ENCODE peak calls at places on chromosomes 4 and X, in four cellular contexts. F, W, K and V are unnamed samples.

GRCh38 chr4:97238956-97239698 is 904.1 kb downstream of the STPG2 start:
- DNase-seq in K (no peak), F (no peak), W (no peak), V (no peak)

GRCh38 chr4:8674311-8674885 is 81.8 kb downstream of the CPZ start:
- DNase-seq in F (no peak), W (no peak), K (no peak), V (no peak)

GRCh38 chr4:138111462-138112000 is 130.6 kb downstream of the SLC7A11 start:
- DNase-seq in K (peak), F (no peak), W (peak), V (no peak)

GRCh38 chr4:3257125-3257690 is 8.2 kb downstream of the MSANTD1 start:
- DNase-seq in W (no peak), K (no peak), F (no peak), V (no peak)

GRCh38 chr4:176321589-176321988 is 1.8 kb downstream of the SPCS3 start:
- DNase-seq in W (no peak), F (no peak), K (no peak), V (no peak)

GRCh38 chr4:25755911-25756310 is 100.3 kb downstream of the SLC34A2 start:
- DNase-seq in K (no peak), W (no peak), F (no peak), V (no peak)

GRCh38 chrX:30741545-30741944 is 88.3 kb downstream of the GK start:
- DNase-seq in F (no peak), W (no peak), K (no peak), V (no peak)

GRCh38 chrX:21985332-21985777 is 44.8 kb downstream of the SMS start:
- DNase-seq in K (peak), W (peak), F (peak), V (peak)

GRCh38 chr4:2604614-2605013 is 68.2 kb downstream of the FAM193A start:
- DNase-seq in K (no peak), F (no peak), W (no peak), V (no peak)

GRCh38 chr4:4599886-4600285 is 58.0 kb upstream of the STX18 start:
- DNase-seq in W (no peak), K (no peak), F (no peak), V (no peak)

GRCh38 chrX:18861436-18861950 is 122.4 kb downstream of the PHKA2 start:
- DNase-seq in K (no peak), W (no peak), F (no peak), V (no peak)

GRCh38 chr4:139892973-139893736 is 227.5 kb downstream of the MGST2 start:
- DNase-seq in W (no peak), K (no peak), F (no peak), V (no peak)

GRCh38 chr4:26787461-26788340 is 72.9 kb upstream of the STIM2 start:
- DNase-seq in K (peak), W (peak), F (peak), V (no peak)

GRCh38 chrX:107008034-107008433 is 8.0 kb upstream of the MORC4 start:
- DNase-seq in W (no peak), K (peak), F (no peak), V (no peak)

GRCh38 chr4:124437853-124438495 is 274.6 kb downstream of the ANKRD50 start:
- DNase-seq in F (no peak), W (no peak), K (no peak), V (no peak)

GRCh38 chrX:108090474-108091265 is 672 bp downstream of the PSMD10 start:
- DNase-seq in F (no peak), W (no peak), K (no peak), V (no peak)

GRCh38 chr4:142817442-142817841 is 28.7 kb downstream of the INPP4B start:
- DNase-seq in W (no peak), K (no peak), F (no peak), V (no peak)

GRCh38 chr4:146916479-146917076 is 29.1 kb downstream of the TTC29 start:
- DNase-seq in W (no peak), K (no peak), F (peak), V (peak)

GRCh38 chrX:123835661-123836371 is 24.0 kb upstream of the XIAP start:
- DNase-seq in K (no peak), F (no peak), W (no peak), V (no peak)

GRCh38 chr4:187883049-187883448 is 112.5 kb upstream of the ZFP42 start:
- DNase-seq in K (peak), F (no peak), W (no peak), V (no peak)

GRCh38 chr4:37803348-37803973 is 23.0 kb upstream of the PGM2 start:
- DNase-seq in F (peak), W (no peak), K (no peak), V (peak)

GRCh38 chr4:143424276-143424675 is 87.6 kb downstream of the GAB1 start:
- DNase-seq in F (no peak), W (no peak), K (no peak), V (no peak)

GRCh38 chrX:38864165-38864564 is 62.9 kb downstream of the MID1IP1 start:
- DNase-seq in W (no peak), F (no peak), K (no peak), V (no peak)

GRCh38 chr4:180947421-180947820 is 1295.8 kb upstream of the TENM3 start:
- DNase-seq in F (no peak), K (no peak), W (no peak), V (peak)

GRCh38 chr4:169116270-169116901 is 106.3 kb upstream of the CBR4 start:
- DNase-seq in F (no peak), K (no peak), W (no peak), V (no peak)

GRCh38 chrX:4239650-4240540 is 526.4 kb upstream of the PRKX start:
- DNase-seq in W (no peak), K (no peak), F (no peak), V (no peak)

GRCh38 chrX:150696836-150697235 is 3.6 kb downstream of the MTMR1 start:
- DNase-seq in K (no peak), F (no peak), W (no peak), V (no peak)

GRCh38 chr4:40720931-40721330 is 28.8 kb upstream of the NSUN7 start:
- DNase-seq in F (no peak), W (no peak), K (no peak), V (no peak)

GRCh38 chr4:76821661-76822060 is 76.3 kb downstream of the SOWAHB start:
- DNase-seq in F (no peak), K (no peak), W (no peak), V (no peak)

GRCh38 chr4:3302786-3303444 is 10.1 kb downstream of the RGS12 start:
- DNase-seq in W (no peak), K (peak), F (no peak), V (no peak)

GRCh38 chr4:184628103-184628502 is 21.1 kb downstream of the CASP3 start:
- DNase-seq in W (no peak), K (no peak), F (no peak), V (no peak)

GRCh38 chrX:114675365-114675764 is 91.5 kb downstream of the HTR2C start:
- DNase-seq in W (no peak), F (no peak), K (no peak), V (no peak)

GRCh38 chrX:19875051-19875432 is 12.4 kb downstream of the SH3KBP1 start:
- DNase-seq in F (no peak), W (no peak), K (no peak), V (no peak)
- TF ChIP-seq TEAD4 in F (no peak), W (no peak), K (no peak), V (no peak)

DNA sequence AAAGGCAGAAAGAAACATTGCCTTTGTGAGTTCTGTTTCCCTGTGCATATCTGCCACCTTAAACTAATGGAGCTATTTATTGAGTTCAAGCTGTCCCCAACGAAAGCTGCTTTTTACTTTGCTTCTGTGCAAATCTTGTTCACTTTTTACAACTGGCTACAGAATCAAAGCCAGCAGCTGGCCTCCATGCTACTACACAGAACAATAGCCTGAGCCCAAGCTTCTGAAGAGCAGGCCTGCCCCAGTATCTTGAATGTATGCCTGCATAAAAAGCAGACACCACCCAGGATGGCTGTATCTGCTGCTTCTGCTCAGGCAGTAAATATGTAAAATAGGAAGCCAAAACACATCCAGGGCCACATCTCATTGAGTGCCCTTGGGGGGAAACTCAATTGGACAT is 28.2 kb downstream of the ANK2 start:
- DNase-seq in W (no peak), F (no peak), K (no peak), V (peak)
- TF ChIP-seq TEAD4 in W (no peak), F (no peak), K (no peak), V (no peak)

GRCh38 chr4:122577808-122578781 is 42.8 kb downstream of the IL21 start:
- DNase-seq in W (no peak), F (peak), K (peak), V (peak)

GRCh38 chr4:122588453-122589238 is 32.2 kb downstream of the IL21 start:
- DNase-seq in W (no peak), F (no peak), K (no peak), V (no peak)

GRCh38 chr4:122584517-122584916 is 36.3 kb downstream of the IL21 start:
- DNase-seq in F (no peak), K (no peak), W (no peak), V (no peak)

GRCh38 chr4:122583906-122584305 is 37.0 kb downstream of the IL21 start:
- DNase-seq in W (no peak), K (no peak), F (no peak), V (no peak)
- TF ChIP-seq TEAD4 in W (no peak), K (no peak), F (no peak), V (no peak)

GRCh38 chr4:85955614-85956295 is 404.1 kb downstream of the MAPK10 start:
- DNase-seq in K (no peak), W (no peak), F (no peak), V (no peak)

GRCh38 chr4:85956296-85956955 is 403.4 kb downstream of the MAPK10 start:
- DNase-seq in K (no peak), F (no peak), W (no peak), V (no peak)

GRCh38 chr4:85953651-85954018 is 406.2 kb downstream of the MAPK10 start:
- DNase-seq in W (no peak), K (no peak), F (no peak), V (no peak)

GRCh38 chr4:85952518-85952917 is 407.3 kb downstream of the MAPK10 start:
- DNase-seq in W (no peak), F (no peak), K (no peak), V (no peak)

DNA sequence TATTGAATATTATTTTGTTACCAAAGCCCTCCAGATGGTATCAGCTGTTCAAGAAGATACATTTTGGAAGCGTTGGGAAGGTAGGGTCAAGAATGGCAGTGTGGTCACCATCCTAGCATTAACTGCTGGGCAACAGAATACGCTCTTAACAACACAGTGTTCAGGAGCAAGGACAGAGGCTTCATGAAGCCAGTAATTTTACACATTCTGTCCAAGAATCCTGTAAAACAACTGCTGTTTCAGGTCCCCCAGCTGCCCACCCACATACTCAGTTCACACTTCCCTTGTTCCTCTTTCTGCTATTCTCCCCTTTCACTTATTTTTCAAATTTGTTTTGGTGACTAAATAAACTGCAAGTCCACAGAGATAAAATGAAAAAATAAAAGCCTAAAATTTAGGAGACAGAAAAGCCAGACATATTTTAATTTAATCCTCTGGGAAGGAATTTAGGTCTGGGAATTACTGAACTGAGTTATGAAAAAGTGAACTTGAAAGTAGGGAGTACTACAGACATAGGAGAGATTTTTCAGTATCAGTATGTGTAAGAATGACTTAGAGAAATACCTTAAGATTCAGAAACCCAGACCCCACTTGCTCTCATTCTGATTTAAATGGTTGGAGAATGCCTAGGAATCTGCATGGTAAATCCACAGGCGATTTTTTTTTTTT is 406.7 kb downstream of the MAPK10 start:
- DNase-seq in K (no peak), W (no peak), F (no peak), V (no peak)
- TF ChIP-seq TEAD4 in K (no peak), W (no peak), F (no peak), V (no peak)